ENCODE peak calls at places on chromosome 9, in seven cellular contexts. N is heart left ventricle, I is erythroblast, C is spleen, K is A549, R is body of pancreas, W is ovary. X is an unnamed sample.

GRCh38 chr9:116686693-116687073 is 422 bp upstream of the TRIM32 start:
- DNase-seq in W (no peak), C (no peak), I (no peak), K (no peak), N (no peak), R (no peak), X (no peak)

GRCh38 chr9:83639266-83639665 is 16.3 kb downstream of the IDNK start:
- DNase-seq in K (no peak), I (no peak), W (no peak), R (no peak), N (no peak), C (no peak), X (no peak)

GRCh38 chr9:35002623-35003022 is 13.1 kb downstream of the DNAJB5 start:
- DNase-seq in I (no peak), N (no peak), W (no peak), R (no peak), C (no peak), K (no peak), X (peak; percentile 12)

GRCh38 chr9:9399982-9400381 is 1212.8 kb downstream of the PTPRD start:
- DNase-seq in R (no peak), N (no peak), K (no peak), I (no peak), C (no peak), W (no peak), X (no peak)

GRCh38 chr9:89527084-89527483 is 29.2 kb upstream of the SEMA4D start:
- DNase-seq in N (no peak), R (peak; percentile 19), I (no peak), C (peak; percentile 87), W (no peak), K (no peak), X (no peak)

GRCh38 chr9:126684345-126684744 is 70.6 kb downstream of the LMX1B start:
- DNase-seq in W (no peak), C (no peak), R (no peak), I (no peak), N (no peak), K (no peak), X (no peak)

GRCh38 chr9:79817469-79818004 is 245.8 kb downstream of the TLE4 start:
- DNase-seq in C (no peak), K (no peak), N (no peak), I (no peak), R (no peak), W (no peak), X (no peak)

GRCh38 chr9:35728041-35728971 is 3.7 kb downstream of the TLN1 start:
- DNase-seq in K (peak; percentile 60), W (peak; percentile 78), C (peak; percentile 91), I (peak; percentile 82), N (peak; percentile 86), R (peak; percentile 52), X (peak; percentile 67)

GRCh38 chr9:121214005-121214404 is 12.3 kb upstream of the RAB14 start:
- DNase-seq in R (no peak), W (no peak), I (no peak), C (no peak), N (no peak), K (no peak), X (no peak)

GRCh38 chr9:2013688-2014087 is 1.5 kb upstream of the SMARCA2 start:
- DNase-seq in K (no peak), N (no peak), R (no peak), W (no peak), I (no peak), C (no peak), X (no peak)

GRCh38 chr9:87324613-87325194 is 173.0 kb upstream of the DAPK1 start:
- DNase-seq in I (peak; percentile 75), N (no peak), K (peak; percentile 49), C (no peak), W (no peak), R (no peak), X (no peak)

GRCh38 chr9:93305497-93306020 is 121.6 kb downstream of the WNK2 start:
- DNase-seq in I (no peak), K (no peak), R (no peak), C (peak; percentile 72), N (no peak), W (peak; percentile 8), X (peak; percentile 86)

GRCh38 chr9:130028493-130029222 is 14.3 kb downstream of the FNBP1 start:
- DNase-seq in K (no peak), N (no peak), C (no peak), W (no peak), I (no peak), R (no peak), X (no peak)
- TF ChIP-seq POLR2A in K (no peak), N (no peak), C (no peak), W (no peak), I (no peak), R (no peak), X (no peak)

GRCh38 chr9:136538599-136539426 is 7.0 kb downstream of the NOTCH1 start:
- DNase-seq in N (peak; percentile 80), R (no peak), I (no peak), C (peak; percentile 90), W (no peak), K (no peak), X (no peak)

GRCh38 chr9:136541709-136542108 is 4.1 kb downstream of the NOTCH1 start:
- DNase-seq in W (no peak), I (no peak), K (no peak), C (no peak), N (no peak), R (no peak), X (no peak)

GRCh38 chr9:136541179-136541578 is 4.7 kb downstream of the NOTCH1 start:
- DNase-seq in K (no peak), R (no peak), N (no peak), C (no peak), W (no peak), I (no peak), X (no peak)

GRCh38 chr9:136537896-136538598 is 7.8 kb downstream of the NOTCH1 start:
- DNase-seq in K (no peak), I (no peak), C (no peak), N (no peak), R (no peak), W (no peak), X (no peak)

DNA sequence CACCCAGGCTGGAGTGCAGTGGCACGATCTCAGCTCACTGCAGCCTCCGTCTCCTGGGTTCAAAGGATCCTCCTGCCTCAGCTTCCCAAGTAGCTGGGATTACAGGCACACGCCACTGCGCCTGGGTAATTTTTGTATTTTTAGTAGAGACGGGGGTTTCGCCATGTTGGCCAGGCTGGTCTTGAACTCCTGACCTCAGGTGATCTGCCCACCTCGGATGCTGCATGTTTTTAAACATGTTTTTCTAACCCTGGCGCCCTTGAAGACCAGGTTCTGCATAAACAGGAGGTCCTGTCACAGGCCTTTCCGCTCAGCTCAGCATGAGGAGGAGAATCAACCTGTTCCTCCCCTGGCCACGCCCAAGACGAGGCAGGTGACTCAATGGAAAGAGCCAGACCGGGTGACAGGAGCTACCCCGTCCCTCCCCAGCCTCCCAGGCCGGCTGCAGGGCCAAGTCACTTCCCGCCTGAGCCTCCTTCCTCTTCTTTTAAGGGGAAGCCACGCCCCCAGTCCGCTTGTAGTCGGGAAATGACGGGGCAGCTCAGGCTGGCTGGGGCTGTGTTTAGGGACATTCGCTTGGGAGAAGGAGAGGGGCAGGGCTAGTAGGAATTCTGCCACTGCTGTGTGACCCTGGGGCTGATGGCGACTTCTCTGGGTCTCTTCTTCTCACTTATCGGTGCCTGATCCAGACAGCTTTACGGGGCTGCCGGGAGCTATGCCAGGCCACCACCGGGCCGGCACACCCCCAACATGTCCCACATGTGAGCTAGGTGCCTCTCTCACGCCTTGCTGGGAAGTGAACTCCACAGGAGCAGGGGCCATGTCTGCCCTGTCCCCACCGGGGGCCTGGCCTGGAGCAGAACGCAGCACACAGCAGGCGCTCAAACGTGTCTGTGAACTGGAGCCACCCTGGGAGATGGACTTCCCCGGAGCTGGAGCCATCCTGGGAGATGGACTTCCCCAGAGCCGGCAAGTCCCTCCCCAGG is 6.1 kb downstream of the NOTCH1 start:
- DNase-seq in N (peak; percentile 94), I (peak; percentile 22), K (no peak), R (peak; percentile 86), W (peak; percentile 74), C (peak; percentile 99), X (peak; percentile 75)
- TF ChIP-seq POLR2A in N (no peak), I (no peak), K (no peak), R (peak; percentile 54), W (no peak), C (peak; percentile 30), X (peak; percentile 64)

DNA sequence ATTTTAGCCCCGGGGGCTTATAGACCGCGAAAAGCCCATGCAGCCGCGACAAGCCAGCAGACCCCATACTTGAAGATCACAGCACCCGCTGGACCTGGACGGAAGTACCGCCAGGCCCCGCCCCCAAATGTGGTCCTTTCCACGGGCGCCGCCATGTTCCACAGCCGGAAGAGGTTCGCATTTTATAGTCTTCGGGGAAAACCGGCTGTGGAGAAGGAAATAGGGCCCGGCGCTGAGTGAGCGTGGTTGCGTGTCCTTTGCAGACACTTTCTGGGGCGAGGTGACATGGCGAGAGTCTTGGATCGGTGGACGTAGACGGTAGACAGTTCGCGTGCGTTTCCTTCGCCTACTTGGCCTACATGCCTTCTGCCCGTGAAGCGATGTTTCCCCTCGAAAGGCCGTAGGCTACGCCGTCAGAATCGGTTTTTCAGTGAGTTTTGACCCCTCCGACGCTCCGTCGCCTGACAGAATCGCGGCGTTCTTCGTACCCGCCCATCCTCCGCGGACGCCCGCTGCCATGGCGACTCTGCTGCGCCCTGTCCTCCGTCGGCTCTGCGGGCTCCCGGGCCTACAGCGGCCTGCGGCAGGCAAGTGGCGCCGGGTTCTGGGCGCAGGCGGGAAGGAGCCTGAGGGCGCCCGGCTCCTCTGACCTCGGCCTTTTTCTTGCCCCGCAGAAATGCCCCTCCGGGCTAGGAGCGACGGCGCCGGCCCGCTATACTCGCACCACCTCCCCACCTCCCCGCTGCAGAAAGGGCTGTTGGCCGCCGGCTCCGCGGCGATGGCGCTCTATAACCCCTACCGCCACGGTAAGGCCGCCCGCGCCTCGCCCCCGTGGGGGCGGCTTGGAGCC is at the start of the genes COQ4 and TRUB2:
- DNase-seq in C (peak; percentile 97), N (peak; percentile 94), K (peak; percentile 96), I (peak; percentile 98), R (peak; percentile 97), W (peak; percentile 93), X (peak; percentile 91)
- TF ChIP-seq POLR2A in C (no peak), N (no peak), K (peak; percentile 61), I (peak; percentile 64), R (peak; percentile 50), W (no peak), X (no peak)

DNA sequence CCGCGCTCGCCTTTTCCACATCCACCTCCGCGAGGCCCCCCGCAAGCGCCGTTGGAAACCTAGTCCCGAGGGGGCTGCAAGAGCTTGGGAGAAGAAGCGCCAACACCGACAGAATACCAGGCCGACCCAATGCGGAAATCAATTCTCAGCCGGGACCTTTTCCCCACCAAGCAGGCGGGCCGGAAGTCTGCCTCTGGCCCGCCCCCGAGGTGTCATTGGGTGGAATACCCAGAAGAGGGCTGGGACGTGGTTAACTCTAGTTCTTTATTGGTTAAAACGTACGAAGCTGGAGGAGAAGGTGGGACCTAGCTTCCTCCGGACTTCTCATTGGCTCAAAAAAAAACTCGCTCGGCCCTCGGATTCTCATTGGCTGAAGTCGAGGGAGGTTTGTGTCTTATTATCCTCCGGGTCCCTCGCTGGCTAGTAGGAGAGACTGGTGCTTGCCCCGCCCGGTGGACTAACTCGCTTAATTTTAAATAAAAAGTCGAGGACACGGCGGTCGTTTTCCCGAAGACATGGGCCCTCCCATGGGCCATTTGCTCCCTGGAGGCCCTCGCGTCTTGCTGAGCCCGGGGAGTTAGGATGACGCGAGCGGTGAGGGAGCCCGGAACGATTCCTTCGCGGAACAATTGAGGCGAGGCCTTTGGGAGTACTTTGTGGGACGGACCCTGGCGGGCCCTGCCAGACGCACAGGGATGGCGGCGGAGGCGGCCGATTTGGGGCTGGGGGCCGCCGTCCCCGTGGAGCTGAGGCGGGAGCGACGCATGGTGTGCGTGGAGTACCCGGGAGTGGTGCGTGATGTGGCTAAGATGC is at the start of gene GTF3C5:
- DNase-seq in R (peak; percentile 93), W (peak; percentile 92), N (peak; percentile 93), I (peak; percentile 98), K (peak; percentile 99), C (peak; percentile 95), X (peak; percentile 92)
- TF ChIP-seq POLR2A in R (peak; percentile 70), W (peak; percentile 32), N (no peak), I (peak; percentile 85), K (peak; percentile 80), C (no peak), X (peak; percentile 76)

GRCh38 chr9:114505187-114506081 is at the start of gene WHRN:
- DNase-seq in W (peak; percentile 97), N (peak; percentile 94), R (peak; percentile 97), I (peak; percentile 27), C (peak; percentile 97), K (peak; percentile 84), X (peak; percentile 62)
- TF ChIP-seq POLR2A in W (peak; percentile 73), N (no peak), R (peak; percentile 81), I (no peak), C (no peak), K (peak; percentile 47), X (no peak)